ENCODE peak calls at places on chromosomes 6 and 20, in five cellular contexts. Q is neuronal stem cell, G is mesendoderm, O is mesenchymal stem cell, C is H1. F is an unnamed sample.

GRCh38 chr6:56860466-56860865 is 94.4 kb upstream of the BEND6 start:
- DNase-seq in Q (no peak), G (peak; percentile 56), O (peak; percentile 48), C (no peak), F (peak; percentile 65)

GRCh38 chr6:111208928-111209327 is 121.6 kb downstream of the SLC16A10 start:
- DNase-seq in Q (no peak), G (no peak), O (no peak), C (no peak), F (no peak)

GRCh38 chr6:32148722-32149576 is 2.8 kb downstream of the PRRT1 start:
- DNase-seq in Q (no peak), G (peak; percentile 56), O (peak; percentile 44), C (peak; percentile 72), F (no peak)

GRCh38 chr6:57313009-57313408 is 4.4 kb upstream of the PRIM2 start:
- DNase-seq in Q (no peak), G (no peak), O (no peak), C (no peak), F (no peak)

GRCh38 chr20:10381477-10381876 is 52.5 kb downstream of the MKKS start:
- DNase-seq in Q (no peak), G (no peak), O (no peak), C (no peak), F (no peak)

GRCh38 chr6:121482004-121482693 is 46.7 kb downstream of the GJA1 start:
- DNase-seq in Q (no peak), G (peak; percentile 68), O (peak; percentile 18), C (no peak), F (peak; percentile 87)

GRCh38 chr6:137218473-137218916 is 690 bp downstream of the IFNGR1 start:
- DNase-seq in Q (peak; percentile 2), G (peak; percentile 63), O (peak; percentile 92), C (no peak), F (peak; percentile 52)

GRCh38 chr6:101458341-101458740 is 64.8 kb downstream of the GRIK2 start:
- DNase-seq in Q (no peak), G (no peak), O (no peak), C (no peak), F (peak; percentile 40)

GRCh38 chr20:47172579-47172978 is 183.9 kb downstream of the ZMYND8 start:
- DNase-seq in Q (no peak), G (no peak), O (no peak), C (no peak), F (no peak)

GRCh38 chr6:6315660-6316059 is 4.8 kb downstream of the F13A1 start:
- DNase-seq in Q (peak; percentile 44), G (peak; percentile 70), O (peak; percentile 39), C (no peak), F (peak; percentile 11)

GRCh38 chr20:1619861-1620444 is at the start of gene SIRPB1:
- DNase-seq in Q (no peak), G (no peak), O (no peak), C (no peak), F (peak; percentile 0)

GRCh38 chr6:10410214-10410873 is 4.5 kb downstream of the TFAP2A start:
- DNase-seq in Q (no peak), G (no peak), O (no peak), C (no peak), F (no peak)

GRCh38 chr6:14470697-14471096 is 353.1 kb downstream of the CD83 start:
- DNase-seq in Q (no peak), G (no peak), O (peak; percentile 29), C (no peak), F (no peak)

GRCh38 chr6:54114991-54115390 is 3.7 kb downstream of the MLIP start:
- DNase-seq in Q (no peak), G (no peak), O (no peak), C (no peak), F (no peak)

GRCh38 chr6:54112171-54112650 is 968 bp downstream of the MLIP start:
- DNase-seq in Q (no peak), G (peak; percentile 13), O (no peak), C (no peak), F (no peak)

GRCh38 chr6:54111341-54111740 is at the start of gene MLIP:
- DNase-seq in Q (peak; percentile 6), G (peak; percentile 40), O (no peak), C (no peak), F (no peak)

GRCh38 chr6:54118117-54118516 is 6.9 kb downstream of the MLIP start:
- DNase-seq in Q (no peak), G (no peak), O (no peak), C (no peak), F (no peak)

DNA sequence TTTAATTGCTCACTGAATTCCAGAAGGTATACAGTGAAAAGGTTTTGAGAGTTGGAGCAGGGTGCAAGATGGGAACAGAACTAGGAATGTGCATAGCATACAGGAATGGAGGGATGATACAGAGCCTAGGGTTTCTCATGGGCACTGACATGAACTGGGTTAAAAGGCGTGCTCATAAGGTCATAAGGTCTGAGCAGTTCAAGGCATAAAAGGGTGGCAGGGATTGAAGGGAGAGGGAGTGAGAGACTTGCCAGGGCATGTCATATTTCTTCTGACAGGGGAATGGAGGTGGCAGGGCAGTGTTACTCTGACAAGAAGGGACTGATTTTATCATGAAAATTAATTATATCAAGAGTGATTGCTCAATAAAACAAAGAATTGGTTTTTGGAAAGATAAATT is 4.7 kb downstream of the MLIP start:
- DNase-seq in Q (no peak), G (no peak), O (no peak), C (no peak), F (no peak)
- H2BK15ac ChIP-seq in Q (no peak overlapping the region), G (no peak overlapping the region), O (no peak overlapping the region), C (peak overlapping the region; percentile 84), F (no peak overlapping the region)

GRCh38 chr20:62339647-62340062 is 27.5 kb downstream of the LAMA5 start:
- DNase-seq in Q (no peak), G (no peak), O (no peak), C (no peak), F (no peak)
- H3K4me3 ChIP-seq in Q (no peak overlapping the region), G (no peak overlapping the region), O (no peak overlapping the region), C (no peak overlapping the region), F (no peak overlapping the region)

DNA sequence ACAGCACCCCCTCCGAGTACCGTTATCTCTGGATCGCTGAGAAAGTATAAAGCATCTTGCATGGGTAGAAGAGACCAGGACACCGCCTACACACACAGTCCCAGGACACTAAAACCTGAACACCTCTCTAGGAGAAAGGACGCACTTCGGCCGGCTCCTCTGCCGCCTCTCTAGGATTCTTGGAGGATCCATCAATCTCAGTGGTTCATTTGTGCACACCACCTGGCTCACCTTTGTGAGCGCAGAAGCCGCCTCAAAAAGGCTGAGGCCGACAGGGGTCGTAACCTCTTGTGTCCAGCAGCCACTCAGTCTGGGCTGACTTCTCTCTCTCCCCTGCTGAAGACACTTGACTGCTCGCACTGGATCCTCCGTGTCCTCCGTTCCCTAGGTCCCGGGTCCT is 13.5 kb downstream of the ZSCAN23 start:
- DNase-seq in Q (no peak), G (no peak), O (no peak), C (no peak), F (no peak)
- H2BK15ac ChIP-seq in Q (no peak overlapping the region), G (no peak overlapping the region), O (no peak overlapping the region), C (no peak overlapping the region), F (no peak overlapping the region)

DNA sequence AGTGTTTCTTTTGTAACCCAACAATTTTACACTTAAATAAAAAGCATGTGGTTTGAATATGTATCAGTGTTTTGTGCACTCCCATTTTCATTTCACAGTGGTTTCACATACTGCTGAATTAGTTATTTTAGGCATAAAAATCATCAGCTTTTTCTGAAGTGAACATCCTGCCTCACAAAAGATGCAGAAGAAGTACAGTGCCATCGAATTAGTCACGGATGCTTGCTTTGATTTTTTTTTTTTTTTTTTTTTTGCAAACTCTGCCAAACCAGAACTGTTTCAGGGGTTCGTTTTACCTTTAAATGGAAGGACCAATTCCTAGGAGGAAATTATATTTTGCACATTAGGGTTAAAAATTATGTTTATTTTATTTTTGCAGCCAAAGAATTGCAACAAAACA is 158.6 kb downstream of the RPS12 start:
- DNase-seq in Q (no peak), G (no peak), O (no peak), C (no peak), F (no peak)
- H3K4me3 ChIP-seq in Q (no peak overlapping the region), G (no peak overlapping the region), O (no peak overlapping the region), C (no peak overlapping the region), F (no peak overlapping the region)

GRCh38 chr6:52284460-52285173 is at the start of gene MCM3:
- DNase-seq in Q (peak; percentile 98), G (peak; percentile 100), O (peak; percentile 99), C (peak; percentile 98), F (peak; percentile 99)
- H2BK15ac ChIP-seq in Q (no peak within 1 kb of the TSS), G (no peak within 1 kb of the TSS), O (no peak within 1 kb of the TSS), C (no peak within 1 kb of the TSS), F (no peak within 1 kb of the TSS)

GRCh38 chr20:49285233-49285668 is 7.4 kb upstream of the ZNFX1 start:
- DNase-seq in Q (no peak), G (peak; percentile 11), O (no peak), C (no peak), F (no peak)
- H3K4me3 ChIP-seq in Q (no peak overlapping the region), G (peak overlapping the region; percentile 3), O (no peak overlapping the region), C (peak overlapping the region; percentile 89), F (no peak overlapping the region)

DNA sequence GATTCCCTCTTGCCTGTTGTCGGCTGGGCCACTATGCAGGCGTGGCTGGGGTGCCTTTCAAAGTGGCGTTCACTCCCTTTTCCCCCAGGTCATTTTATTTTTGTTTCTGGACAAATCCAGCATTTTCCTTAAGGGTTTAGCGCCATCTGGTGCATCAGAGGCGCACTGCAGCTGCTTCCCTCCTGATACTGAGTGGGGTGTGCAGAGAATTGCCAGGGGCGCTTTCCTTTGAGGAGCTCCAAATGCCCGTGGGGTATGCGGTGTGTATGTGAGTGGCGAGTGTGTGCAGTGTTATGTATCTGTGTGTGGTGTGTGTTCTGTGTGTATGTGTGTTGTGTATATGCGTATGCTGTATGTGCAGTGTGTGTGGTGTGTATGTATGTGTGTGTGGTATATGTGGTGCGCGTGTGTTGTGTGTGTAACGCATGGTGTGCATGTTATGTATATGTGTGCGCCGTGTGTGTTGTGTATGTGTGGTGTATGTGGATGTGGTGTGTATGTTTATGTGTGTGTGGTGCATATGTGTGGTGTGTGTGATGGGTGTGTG is 100.1 kb upstream of the AGPAT4 start:
- DNase-seq in Q (peak; percentile 74), G (peak; percentile 74), O (peak; percentile 59), C (peak; percentile 34), F (peak; percentile 50)
- H2BK15ac ChIP-seq in Q (no peak overlapping the region), G (no peak overlapping the region), O (no peak overlapping the region), C (peak overlapping the region; percentile 1), F (no peak overlapping the region)